ENCODE peak calls at places on chromosome 15, in six cellular contexts. E is KBM-7, X is Right ventricle myocardium superior, Y is mucosa of descending colon, M is mammary epithelial cell, J is left cardiac atrium. P is an unnamed sample.

GRCh38 chr15:98547255-98547654 is 101.1 kb upstream of the IGF1R start:
- DNase-seq in M (no peak), Y (no peak), J (no peak), E (no peak), X (no peak), P (no peak)

GRCh38 chr15:96583671-96584070 is 253.2 kb downstream of the NR2F2 start:
- DNase-seq in J (no peak), Y (no peak), M (no peak), E (no peak), X (no peak), P (no peak)

GRCh38 chr15:51117270-51117669 is 22.6 kb upstream of the TNFAIP8L3 start:
- DNase-seq in Y (no peak), E (no peak), M (peak), X (no peak), J (no peak), P (no peak)

GRCh38 chr15:32994810-32995424 is 199.6 kb downstream of the FMN1 start:
- DNase-seq in X (no peak), M (no peak), E (peak), Y (no peak), J (no peak), P (no peak)

GRCh38 chr15:58227706-58228543 is 89.7 kb downstream of the AQP9 start:
- DNase-seq in E (peak), X (peak), J (peak), M (peak), Y (no peak), P (peak)

GRCh38 chr15:74180689-74181602 is 7.4 kb downstream of the ISLR start:
- DNase-seq in X (peak), M (no peak), Y (peak), J (no peak), E (no peak), P (peak)

GRCh38 chr15:65902373-65902772 is 33.1 kb downstream of the RAB11A start:
- DNase-seq in J (peak), Y (peak), X (peak), E (peak), M (peak), P (peak)

GRCh38 chr15:89662893-89663673 is 7.8 kb upstream of the KIF7 start:
- DNase-seq in J (peak), M (peak), Y (peak), X (peak), E (no peak), P (peak)

GRCh38 chr15:94205366-94205765 is 26.0 kb upstream of the MCTP2 start:
- DNase-seq in X (no peak), J (no peak), Y (peak), M (no peak), E (peak), P (no peak)

GRCh38 chr15:76150508-76150907 is 90.7 kb downstream of the TMEM266 start:
- DNase-seq in M (no peak), J (peak), X (peak), E (peak), Y (no peak), P (no peak)

GRCh38 chr15:29872716-29873115 is 50.4 kb upstream of the TJP1 start:
- DNase-seq in X (no peak), M (no peak), J (no peak), Y (no peak), E (no peak), P (no peak)

GRCh38 chr15:84098604-84099003 is 137.0 kb upstream of the GOLGA6L4 start:
- DNase-seq in J (no peak), M (no peak), Y (no peak), E (no peak), X (no peak), P (no peak)

GRCh38 chr15:100787567-100787941 is 92.1 kb upstream of the ALDH1A3 start:
- DNase-seq in M (no peak), X (no peak), J (no peak), Y (no peak), E (no peak), P (no peak)

GRCh38 chr15:92882697-92883642 is 17.2 kb upstream of the CHD2 start:
- DNase-seq in Y (peak), E (no peak), M (no peak), J (peak), X (peak), P (peak)

GRCh38 chr15:82018201-82018600 is 27.6 kb downstream of the MEX3B start:
- DNase-seq in M (no peak), J (no peak), E (peak), X (no peak), Y (no peak), P (no peak)

GRCh38 chr15:31545257-31545656 is 218.6 kb downstream of the KLF13 start:
- DNase-seq in X (no peak), E (no peak), J (no peak), M (no peak), Y (no peak), P (no peak)

GRCh38 chr15:72147416-72147815 is 29.2 kb downstream of the SENP8 start:
- DNase-seq in E (no peak), J (no peak), X (no peak), M (no peak), Y (no peak), P (no peak)

GRCh38 chr15:38061856-38062649 is 127.6 kb downstream of the TMCO5A start:
- DNase-seq in Y (no peak), E (no peak), J (no peak), M (no peak), X (no peak), P (no peak)

GRCh38 chr15:100733088-100733487 is 130.7 kb downstream of the ASB7 start:
- DNase-seq in M (peak), J (no peak), Y (no peak), E (no peak), X (no peak), P (peak)

GRCh38 chr15:76153241-76154197 is 93.7 kb downstream of the TMEM266 start:
- DNase-seq in E (no peak), M (no peak), J (no peak), X (peak), Y (no peak), P (no peak)

GRCh38 chr15:68279218-68279533 is 1.6 kb downstream of the FEM1B start:
- DNase-seq in M (no peak), Y (no peak), E (no peak), X (no peak), J (no peak), P (no peak)

GRCh38 chr15:37733628-37734027 is 200.8 kb upstream of the TMCO5A start:
- DNase-seq in X (no peak), J (no peak), E (no peak), M (no peak), Y (no peak), P (no peak)

GRCh38 chr15:65856821-65857455 is 12.4 kb upstream of the RAB11A start:
- DNase-seq in M (peak), J (peak), X (peak), E (peak), Y (peak), P (peak)

GRCh38 chr15:60591491-60592385 is 112.8 kb upstream of the ICE2 start:
- DNase-seq in E (peak), Y (peak), X (peak), J (peak), M (peak), P (peak)